ENCODE peak calls at places on chromosomes 4 and X, in seven cellular contexts. G is fibroblast of mammary gland, A is HFF-Myc, R is A549, I is fibroblast of lung, B is GM23338, Y is cardiac fibroblast. W is an unnamed sample.

GRCh38 chr4:177434667-177435066 is 7.6 kb downstream of the AGA start:
- DNase-seq in G (no peak), A (no peak), R (no peak), I (no peak), B (no peak), Y (no peak), W (no peak)

GRCh38 chrX:31165241-31166035 is 93.6 kb upstream of the FTHL17 start:
- DNase-seq in G (no peak), A (no peak), R (no peak), I (peak), B (no peak), Y (peak), W (no peak)

GRCh38 chrX:125505207-125505606 is 185.5 kb downstream of the TEX13C start:
- DNase-seq in G (peak), A (no peak), R (no peak), I (no peak), B (no peak), Y (no peak), W (peak)

GRCh38 chr4:79682801-79683217 is 274.8 kb upstream of the GK2 start:
- DNase-seq in G (no peak), A (no peak), R (no peak), I (peak), B (no peak), Y (no peak), W (no peak)

GRCh38 chr4:101853691-101854090 is 63.2 kb downstream of the BANK1 start:
- DNase-seq in G (no peak), A (no peak), R (no peak), I (no peak), B (no peak), Y (no peak), W (no peak)

GRCh38 chr4:55545133-55545532 is 1.6 kb downstream of the CLOCK start:
- DNase-seq in G (peak), A (no peak), R (no peak), I (peak), B (peak), Y (peak), W (peak)

GRCh38 chr4:150250998-150251651 is 172.9 kb downstream of the DCLK2 start:
- DNase-seq in G (no peak), A (no peak), R (no peak), I (no peak), B (no peak), Y (no peak), W (no peak)

GRCh38 chrX:16457239-16457638 is 192.7 kb upstream of the S100G start:
- DNase-seq in G (peak), A (no peak), R (no peak), I (no peak), B (no peak), Y (no peak), W (no peak)

GRCh38 chr4:145934434-145935047 is 4.1 kb downstream of the ZNF827 start:
- DNase-seq in G (no peak), A (no peak), R (no peak), I (no peak), B (no peak), Y (no peak), W (no peak)

GRCh38 chrX:43882294-43882681 is at the start of gene MAOB:
- DNase-seq in G (peak), A (no peak), R (no peak), I (no peak), B (peak), Y (no peak), W (no peak)

GRCh38 chr4:83771113-83771705 is 235.3 kb downstream of the GPAT3 start:
- DNase-seq in G (peak), A (peak), R (peak), I (peak), B (peak), Y (peak), W (peak)

GRCh38 chr4:183287677-183288076 is 32.4 kb downstream of the CLDN22 start:
- DNase-seq in G (no peak), A (no peak), R (no peak), I (no peak), B (no peak), Y (no peak), W (no peak)

GRCh38 chrX:7147978-7148824 is at the start of gene PUDP:
- DNase-seq in G (peak), A (no peak), R (peak), I (peak), B (peak), Y (peak), W (peak)

GRCh38 chrX:3549442-3549875 is 164.0 kb downstream of the PRKX start:
- DNase-seq in G (peak), A (no peak), R (peak), I (no peak), B (peak), Y (peak), W (peak)

GRCh38 chr4:142281999-142282398 is 564.1 kb downstream of the INPP4B start:
- DNase-seq in G (no peak), A (no peak), R (no peak), I (no peak), B (no peak), Y (no peak), W (peak)

GRCh38 chrX:86023806-86024205 is 23.6 kb downstream of the CHM start:
- DNase-seq in G (no peak), A (no peak), R (no peak), I (no peak), B (no peak), Y (no peak), W (peak)

GRCh38 chrX:57918750-57919436 is 8.6 kb upstream of the ZXDA start:
- DNase-seq in G (peak), A (no peak), R (no peak), I (peak), B (peak), Y (peak), W (peak)

GRCh38 chr4:139887962-139888735 is 222.5 kb downstream of the MGST2 start:
- DNase-seq in G (no peak), A (no peak), R (no peak), I (no peak), B (peak), Y (no peak), W (peak)

GRCh38 chrX:72381439-72382198 is 75.9 kb upstream of the CITED1 start:
- DNase-seq in G (peak), A (no peak), R (no peak), I (peak), B (no peak), Y (peak), W (no peak)

GRCh38 chrX:44953734-44954502 is 80.9 kb downstream of the KDM6A start:
- DNase-seq in G (no peak), A (no peak), R (no peak), I (no peak), B (no peak), Y (no peak), W (no peak)

GRCh38 chrX:13494562-13494961 is 74.8 kb upstream of the EGFL6 start:
- DNase-seq in G (no peak), A (no peak), R (no peak), I (no peak), B (no peak), Y (no peak), W (no peak)

GRCh38 chrX:55778322-55778721 is 60.8 kb downstream of the RRAGB start:
- DNase-seq in G (no peak), A (no peak), R (no peak), I (no peak), B (no peak), Y (no peak), W (no peak)

GRCh38 chr4:17884063-17884462 is 73.3 kb downstream of the NCAPG start:
- DNase-seq in G (peak), A (peak), R (no peak), I (peak), B (no peak), Y (no peak), W (no peak)

GRCh38 chr4:188110741-188111458 is 1.5 kb upstream of the TRIML2 start:
- DNase-seq in G (peak), A (no peak), R (peak), I (no peak), B (no peak), Y (no peak), W (peak)

GRCh38 chr4:61336911-61337310 is 136.8 kb downstream of the ADGRL3 start:
- DNase-seq in G (no peak), A (no peak), R (no peak), I (no peak), B (peak), Y (no peak), W (no peak)

GRCh38 chrX:19611636-19612376 is 96.5 kb upstream of the MAP3K15 start:
- DNase-seq in G (no peak), A (no peak), R (no peak), I (no peak), B (no peak), Y (no peak), W (no peak)

GRCh38 chr4:130131536-130131935 is 1035.6 kb downstream of the C4orf33 start:
- DNase-seq in G (no peak), A (no peak), R (no peak), I (no peak), B (no peak), Y (no peak), W (no peak)

GRCh38 chr4:3729885-3730226 is 36.3 kb upstream of the ADRA2C start:
- DNase-seq in G (no peak), A (no peak), R (no peak), I (no peak), B (peak), Y (no peak), W (no peak)
- H3K4me3 ChIP-seq in G (no peak), A (no peak), R (no peak), I (no peak), B (no peak), Y (no peak), W (no peak)

DNA sequence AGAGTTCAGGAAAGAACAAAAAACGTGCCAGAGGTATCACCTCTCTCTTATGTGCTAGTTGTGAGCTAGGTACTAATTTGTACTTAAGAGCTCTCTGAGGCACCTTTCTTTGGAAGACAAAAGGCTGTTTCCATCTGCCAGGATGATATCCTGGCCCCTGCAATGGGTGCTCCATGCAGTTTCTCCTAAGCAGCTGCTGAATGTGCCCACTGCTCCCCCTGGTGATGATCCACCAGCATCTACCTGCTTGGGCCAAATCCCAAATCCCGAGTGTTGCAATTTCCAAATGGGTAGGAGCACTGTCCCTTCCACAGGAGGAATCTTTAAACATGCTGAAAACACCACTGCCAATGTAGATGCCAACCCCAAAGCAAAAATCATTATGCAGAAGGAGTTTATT is 69.4 kb upstream of the C4orf50 start:
- DNase-seq in G (peak), A (no peak), R (peak), I (no peak), B (peak), Y (peak), W (peak)
- TF ChIP-seq CTCF in G (peak), A (peak), R (peak), I (no peak), B (peak), Y (peak), W (peak)

DNA sequence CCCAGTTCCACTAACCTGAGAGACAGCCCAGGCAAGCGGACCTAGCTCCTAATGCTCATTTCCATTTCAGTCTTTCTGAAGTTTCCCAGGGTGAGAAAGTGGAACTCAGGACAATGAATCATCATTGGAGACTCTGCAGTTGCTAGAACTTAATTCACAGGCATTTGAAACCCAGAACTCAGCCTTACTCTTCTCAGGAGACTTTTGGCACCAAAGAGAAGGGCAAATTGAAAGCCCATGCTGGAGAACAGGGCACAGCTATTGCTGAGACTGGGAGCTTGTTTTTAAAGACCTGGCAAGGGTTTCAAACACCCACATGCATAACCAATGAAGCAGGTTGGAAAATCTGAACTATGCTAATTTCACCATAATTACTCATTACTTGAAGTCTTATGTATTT is 36.0 kb downstream of the BST1 start:
- DNase-seq in G (no peak), A (no peak), R (no peak), I (no peak), B (no peak), Y (no peak), W (no peak)
- H3K4me3 ChIP-seq in G (no peak), A (no peak), R (no peak), I (no peak), B (no peak), Y (no peak), W (no peak)

GRCh38 chr4:155761047-155761446 is 2.2 kb downstream of the GUCY1B1 start:
- DNase-seq in G (no peak), A (no peak), R (no peak), I (no peak), B (no peak), Y (no peak), W (no peak)

GRCh38 chr4:155757745-155758265 is 1.0 kb upstream of the GUCY1B1 start:
- DNase-seq in G (no peak), A (no peak), R (no peak), I (no peak), B (no peak), Y (no peak), W (no peak)

GRCh38 chr4:155759372-155760252 is 791 bp downstream of the GUCY1B1 start:
- DNase-seq in G (peak), A (no peak), R (peak), I (peak), B (peak), Y (peak), W (no peak)

GRCh38 chr4:155761916-155762315 is 3.1 kb downstream of the GUCY1B1 start:
- DNase-seq in G (no peak), A (no peak), R (no peak), I (no peak), B (no peak), Y (no peak), W (no peak)

DNA sequence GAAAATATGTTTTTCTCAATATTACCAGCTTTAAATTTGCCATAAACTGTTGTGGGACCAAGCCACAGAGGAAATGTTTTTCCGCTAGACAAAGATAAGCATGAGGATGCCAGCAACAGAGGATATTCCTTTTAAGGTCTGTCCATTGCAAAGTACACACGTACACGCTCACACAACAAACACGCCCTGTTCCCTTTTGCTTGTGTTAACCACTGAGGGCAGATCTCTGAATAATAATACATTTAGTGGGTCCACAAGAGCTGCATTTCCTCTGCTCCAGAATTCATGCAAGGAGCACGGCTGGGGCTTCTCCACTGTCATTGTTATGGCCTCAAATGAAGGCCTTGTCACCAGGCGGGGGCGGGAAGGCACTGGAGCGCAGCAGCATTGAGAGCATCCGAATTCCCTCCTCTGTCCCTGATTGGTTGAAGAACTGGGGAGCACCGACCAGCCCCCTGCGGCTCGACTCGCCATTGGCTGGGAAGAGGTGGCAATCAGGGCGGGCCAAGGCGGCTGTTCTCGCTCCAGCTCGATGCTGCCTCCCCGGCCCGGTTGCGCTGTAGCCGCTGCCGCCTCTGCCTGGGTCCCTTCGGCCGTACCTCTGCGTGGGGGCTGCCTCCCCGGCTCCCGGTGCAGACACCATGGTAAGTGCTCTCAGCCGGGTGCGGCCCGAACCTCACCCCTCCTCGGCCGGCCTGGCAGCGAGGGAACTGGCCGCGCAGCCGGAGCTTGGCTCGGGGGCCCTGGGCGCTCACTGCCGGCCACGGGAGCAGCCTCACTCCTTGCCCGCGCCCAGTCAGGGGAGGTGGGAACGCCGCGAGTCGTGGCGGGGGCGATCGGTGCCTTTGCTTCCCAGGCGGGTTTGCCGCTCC is at the start of gene GUCY1B1:
- DNase-seq in G (peak), A (peak), R (peak), I (peak), B (peak), Y (peak), W (peak)
- TF ChIP-seq CTCF in G (peak), A (no peak), R (peak), I (peak), B (peak), Y (peak), W (peak)

GRCh38 chr4:109435635-109436034 is 2.0 kb downstream of the SEC24B start:
- DNase-seq in G (peak), A (no peak), R (no peak), I (peak), B (no peak), Y (no peak), W (no peak)
- H3K4me3 ChIP-seq in G (no peak), A (peak), R (no peak), I (peak), B (peak), Y (no peak), W (no peak)

DNA sequence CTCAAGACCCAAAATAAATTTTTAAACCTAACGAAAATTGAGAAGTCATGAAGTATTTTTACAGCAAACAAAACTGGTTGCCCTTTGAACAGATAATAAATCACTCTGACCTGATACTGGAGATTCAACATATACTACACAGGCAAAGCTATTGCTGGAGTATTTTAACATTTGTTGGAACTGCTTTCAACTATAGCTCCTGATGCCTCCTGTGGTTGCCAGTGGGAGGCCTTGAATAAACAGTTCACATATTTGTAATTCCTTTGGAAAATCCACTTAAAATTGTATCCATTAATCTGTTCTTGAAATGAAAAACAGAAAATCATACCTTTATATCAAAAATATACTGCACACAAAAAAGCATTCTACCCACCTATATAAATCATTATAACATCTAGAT is 605.1 kb downstream of the KCTD8 start:
- DNase-seq in G (no peak), A (no peak), R (no peak), I (no peak), B (peak), Y (no peak), W (no peak)
- TF ChIP-seq CTCF in G (no peak), A (no peak), R (no peak), I (no peak), B (no peak), Y (no peak), W (no peak)

DNA sequence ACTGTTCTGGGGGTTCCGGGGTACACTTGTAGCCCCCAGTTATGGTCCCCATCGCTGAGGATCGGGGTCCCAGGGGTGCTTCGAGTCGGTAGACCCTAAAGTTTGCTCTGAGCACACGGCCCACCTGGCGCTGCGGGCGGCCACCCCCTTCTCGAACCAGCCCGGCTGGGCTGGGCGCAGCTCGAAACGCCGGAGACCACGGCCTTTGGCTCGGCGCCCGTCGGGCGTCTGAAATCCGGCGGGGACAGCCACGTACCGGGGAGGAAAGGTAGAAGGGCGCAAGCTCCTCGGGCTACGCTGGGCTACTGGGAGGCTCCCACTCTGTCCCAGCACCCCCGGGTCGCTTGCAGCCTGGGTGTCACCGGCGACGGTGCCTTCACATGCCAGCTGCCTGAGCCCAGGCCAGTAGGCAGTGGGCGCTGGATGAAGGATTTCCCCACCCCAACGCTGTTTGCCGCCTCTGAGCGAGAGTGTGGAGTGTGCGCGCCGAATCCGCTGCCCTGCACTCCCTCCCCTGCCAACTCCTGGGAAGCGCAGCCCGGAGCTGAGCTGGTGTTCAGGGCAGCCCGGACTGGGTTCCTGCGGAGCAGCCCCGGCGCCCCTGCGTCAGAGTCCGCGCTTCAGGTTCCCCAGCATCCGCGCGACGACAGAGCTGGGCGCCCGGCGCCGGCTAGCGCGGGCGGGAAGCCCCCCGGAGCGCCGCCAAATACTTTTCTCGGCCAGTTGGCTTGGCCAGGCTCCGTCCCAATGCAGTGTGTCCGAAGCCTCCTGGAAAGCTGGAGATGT is 637 bp downstream of the MAMLD1 start:
- DNase-seq in G (peak), A (no peak), R (peak), I (peak), B (peak), Y (peak), W (no peak)
- H3K4me3 ChIP-seq in G (peak), A (peak), R (peak), I (peak), B (peak), Y (peak), W (peak)